ENCODE peak calls at places on chromosomes 11 and 22, in five cellular contexts. H is H1; E is Kasumi-1; V is stimulated activated CD4-positive, alpha-beta T cell treated with anti-CD3 and anti-CD28 coated beads, Interleukin-12 subunit alpha, Interleukin-12 subunit beta, amount 100 ng/mL, for 24 hours; M is fibroblast of lung. D is an unnamed sample.

GRCh38 chr11:69644071-69644961 is 3.4 kb downstream of the CCND1 start:
- DNase-seq in H (no peak), E (no peak), V (no peak), M (peak; percentile 97), D (peak; percentile 80)

GRCh38 chr11:26753738-26754504 is 32.1 kb upstream of the SLC5A12 start:
- DNase-seq in H (no peak), E (peak; percentile 57), V (no peak), M (peak; percentile 86), D (peak; percentile 75)

GRCh38 chr11:113778111-113778910 is 1.3 kb upstream of the CLDN25 start:
- DNase-seq in H (no peak), E (no peak), V (no peak), M (no peak), D (peak; percentile 63)

GRCh38 chr11:35289821-35290220 is 129.5 kb downstream of the SLC1A2 start:
- DNase-seq in H (no peak), E (no peak), V (no peak), M (peak; percentile 24), D (peak; percentile 10)

GRCh38 chr11:123301696-123302400 is 106.8 kb upstream of the CLMP start:
- DNase-seq in H (peak; percentile 93), E (no peak), V (peak; percentile 70), M (no peak), D (peak; percentile 40)

GRCh38 chr11:1070594-1071462 is 3.8 kb upstream of the MUC2 start:
- DNase-seq in H (no peak), E (no peak), V (no peak), M (no peak), D (no peak)

GRCh38 chr11:73931039-73931645 is 19.7 kb upstream of the DNAJB13 start:
- DNase-seq in H (peak; percentile 52), E (peak; percentile 94), V (no peak), M (peak; percentile 82), D (peak; percentile 70)

GRCh38 chr22:44597616-44598015 is 99.6 kb upstream of the RTL6 start:
- DNase-seq in H (no peak), E (no peak), V (no peak), M (no peak), D (no peak)

GRCh38 chr11:46658259-46658658 is 40.9 kb downstream of the ATG13 start:
- DNase-seq in H (no peak), E (no peak), V (no peak), M (peak; percentile 85), D (peak; percentile 73)

GRCh38 chr11:89177691-89178231 is at the start of gene TYR:
- DNase-seq in H (no peak), E (no peak), V (peak; percentile 0), M (no peak), D (no peak)

GRCh38 chr11:17354070-17354924 is 2.7 kb downstream of the NCR3LG1 start:
- DNase-seq in H (peak; percentile 80), E (peak; percentile 81), V (peak; percentile 55), M (peak; percentile 84), D (peak; percentile 82)

GRCh38 chr11:3043315-3043871 is 13.8 kb downstream of the CARS1 start:
- DNase-seq in H (no peak), E (no peak), V (no peak), M (peak; percentile 33), D (peak; percentile 74)

GRCh38 chr22:24426859-24427499 is 420 bp upstream of the ADORA2A start:
- DNase-seq in H (no peak), E (no peak), V (no peak), M (no peak), D (no peak)

GRCh38 chr11:575324-575995 is 810 bp upstream of the PHRF1 start:
- DNase-seq in H (peak; percentile 63), E (no peak), V (no peak), M (no peak), D (peak; percentile 70)

GRCh38 chr22:42330953-42331525 is 60.6 kb upstream of the TCF20 start:
- DNase-seq in H (no peak), E (no peak), V (no peak), M (no peak), D (no peak)

GRCh38 chr11:19615503-19615902 is 97.1 kb upstream of the NAV2 start:
- DNase-seq in H (no peak), E (no peak), V (no peak), M (no peak), D (no peak)

GRCh38 chr11:77879218-77879617 is 58.3 kb downstream of the AAMDC start:
- DNase-seq in H (no peak), E (no peak), V (no peak), M (peak; percentile 73), D (peak; percentile 47)

GRCh38 chr11:133227674-133228111 is 304.6 kb downstream of the OPCML start:
- DNase-seq in H (peak; percentile 53), E (no peak), V (no peak), M (no peak), D (no peak)

GRCh38 chr11:35166369-35167360 is 27.7 kb downstream of the CD44 start:
- DNase-seq in H (no peak), E (no peak), V (no peak), M (peak; percentile 51), D (peak; percentile 96)

GRCh38 chr11:12735262-12735661 is 61.0 kb downstream of the TEAD1 start:
- DNase-seq in H (no peak), E (no peak), V (no peak), M (no peak), D (no peak)

GRCh38 chr11:12222099-12222751 is 111.8 kb downstream of the MICAL2 start:
- DNase-seq in H (no peak), E (no peak), V (no peak), M (peak; percentile 88), D (no peak)

GRCh38 chr11:47414685-47415070 is 6.3 kb downstream of the SLC39A13 start:
- DNase-seq in H (no peak), E (no peak), V (no peak), M (no peak), D (no peak)

GRCh38 chr11:37942081-37942480 is 1344.0 kb upstream of the RAG2 start:
- DNase-seq in H (no peak), E (no peak), V (no peak), M (peak; percentile 30), D (peak; percentile 8)

GRCh38 chr11:113389288-113389687 is 1.7 kb downstream of the ANKK1 start:
- DNase-seq in H (no peak), E (no peak), V (no peak), M (no peak), D (no peak)

GRCh38 chr11:95453616-95454118 is 222.7 kb upstream of the SESN3 start:
- DNase-seq in H (no peak), E (no peak), V (no peak), M (peak; percentile 17), D (peak; percentile 45)

GRCh38 chr11:19703211-19703610 is 9.4 kb upstream of the NAV2 start:
- DNase-seq in H (no peak), E (no peak), V (no peak), M (no peak), D (no peak)

GRCh38 chr11:112844530-112844929 is 116.7 kb upstream of the NCAM1 start:
- DNase-seq in H (peak; percentile 22), E (no peak), V (no peak), M (no peak), D (no peak)

GRCh38 chr11:101030692-101031091 is 98.9 kb downstream of the PGR start:
- DNase-seq in H (no peak), E (no peak), V (no peak), M (no peak), D (no peak)

GRCh38 chr11:62851807-62852522 is 12.6 kb upstream of the WDR74 start:
- DNase-seq in H (no peak), E (no peak), V (no peak), M (no peak), D (no peak)

GRCh38 chr11:114116800-114117199 is 57.3 kb downstream of the ZBTB16 start:
- DNase-seq in H (no peak), E (no peak), V (no peak), M (no peak), D (no peak)